ENCODE peak calls at places on chromosome 12, in six cellular contexts. H is SK-N-SH, P is NB4, V is stomach, J is mesendoderm, U is upper lobe of right lung. Q is an unnamed sample.

GRCh38 chr12:106954462-106955376 is 988 bp upstream of the TMEM263 start:
- DNase-seq in H (peak), V (no peak), J (no peak), P (peak), U (peak), Q (peak)

GRCh38 chr12:132484183-132484890 is 5.6 kb upstream of the FBRSL1 start:
- DNase-seq in P (no peak), U (no peak), V (no peak), H (no peak), J (no peak), Q (no peak)

GRCh38 chr12:6896846-6897435 is 7.7 kb upstream of the LRRC23 start:
- DNase-seq in J (no peak), P (no peak), U (no peak), V (no peak), H (no peak), Q (no peak)

GRCh38 chr12:62284749-62285148 is 24.5 kb downstream of the USP15 start:
- DNase-seq in U (no peak), H (no peak), P (no peak), J (no peak), V (no peak), Q (no peak)

GRCh38 chr12:108798551-108799221 is 58.7 kb downstream of the SSH1 start:
- DNase-seq in U (no peak), J (no peak), H (no peak), P (no peak), V (no peak), Q (no peak)

GRCh38 chr12:52636592-52637258 is 15.3 kb downstream of the KRT2 start:
- DNase-seq in U (no peak), J (peak), P (no peak), H (no peak), V (no peak), Q (no peak)

GRCh38 chr12:92993259-92993658 is 64.2 kb upstream of the EEA1 start:
- DNase-seq in J (no peak), V (no peak), P (no peak), H (no peak), U (no peak), Q (no peak)

GRCh38 chr12:67989184-67989965 is at the start of gene IFNG-AS1:
- DNase-seq in U (no peak), H (no peak), J (no peak), P (no peak), V (no peak), Q (no peak)

GRCh38 chr12:128783129-128783574 is 40.6 kb downstream of the SLC15A4 start:
- DNase-seq in U (peak), J (no peak), H (no peak), P (no peak), V (no peak), Q (peak)

GRCh38 chr12:109534456-109534855 is 38.8 kb downstream of the MMAB start:
- DNase-seq in H (no peak), V (no peak), J (no peak), P (no peak), U (no peak), Q (no peak)

GRCh38 chr12:117069126-117069788 is 30.0 kb downstream of the TESC start:
- DNase-seq in V (no peak), J (no peak), U (no peak), P (peak), H (no peak), Q (no peak)

GRCh38 chr12:105109465-105110212 is 2.1 kb downstream of the WASHC4 start:
- DNase-seq in P (peak), U (no peak), V (no peak), J (no peak), H (no peak), Q (no peak)

GRCh38 chr12:2439332-2440100 is 355.3 kb upstream of the FKBP4 start:
- DNase-seq in U (no peak), V (no peak), P (peak), H (no peak), J (no peak), Q (peak)

GRCh38 chr12:19015285-19015684 is 114.2 kb upstream of the PLEKHA5 start:
- DNase-seq in V (no peak), J (no peak), U (no peak), H (no peak), P (no peak), Q (no peak)

GRCh38 chr12:110577717-110578521 is 5.2 kb downstream of the PPTC7 start:
- DNase-seq in V (no peak), U (no peak), P (peak), H (no peak), J (no peak), Q (no peak)

GRCh38 chr12:82958966-82959365 is 272.3 kb downstream of the TMTC2 start:
- DNase-seq in J (no peak), U (no peak), V (no peak), P (no peak), H (no peak), Q (no peak)

GRCh38 chr12:107494331-107494730 is 191.3 kb upstream of the PWP1 start:
- DNase-seq in P (no peak), J (no peak), V (no peak), U (no peak), H (no peak), Q (no peak)

GRCh38 chr12:53229454-53229853 is 2.6 kb downstream of the RARG start:
- DNase-seq in V (no peak), U (no peak), P (no peak), J (no peak), H (no peak), Q (no peak)

GRCh38 chr12:109772622-109773321 is 59.1 kb downstream of the FAM222A start:
- DNase-seq in V (no peak), J (no peak), H (no peak), P (no peak), U (peak), Q (no peak)

GRCh38 chr12:118958520-118958919 is 22.8 kb upstream of the SRRM4 start:
- DNase-seq in U (no peak), P (no peak), J (no peak), H (no peak), V (no peak), Q (no peak)

GRCh38 chr12:69068431-69068830 is 135.5 kb upstream of the CPM start:
- DNase-seq in J (peak), P (peak), U (no peak), V (peak), H (no peak), Q (no peak)

GRCh38 chr12:55743131-55743921 is 404 bp downstream of the GDF11 start:
- DNase-seq in V (peak), J (peak), P (peak), H (peak), U (peak), Q (peak)

GRCh38 chr12:30268036-30268435 is 427.6 kb downstream of the IPO8 start:
- DNase-seq in H (no peak), P (no peak), U (no peak), V (no peak), J (no peak), Q (no peak)

GRCh38 chr12:94566345-94566744 is 84.0 kb downstream of the TMCC3 start:
- DNase-seq in U (no peak), V (no peak), H (no peak), P (peak), J (no peak), Q (no peak)

GRCh38 chr12:76777765-76778216 is 13.9 kb downstream of the ZDHHC17 start:
- DNase-seq in H (no peak), U (no peak), V (no peak), P (peak), J (no peak), Q (no peak)
- H3K4me3 ChIP-seq in H (no peak), U (no peak), V (no peak), P (no peak), J (no peak), Q (no peak)

DNA sequence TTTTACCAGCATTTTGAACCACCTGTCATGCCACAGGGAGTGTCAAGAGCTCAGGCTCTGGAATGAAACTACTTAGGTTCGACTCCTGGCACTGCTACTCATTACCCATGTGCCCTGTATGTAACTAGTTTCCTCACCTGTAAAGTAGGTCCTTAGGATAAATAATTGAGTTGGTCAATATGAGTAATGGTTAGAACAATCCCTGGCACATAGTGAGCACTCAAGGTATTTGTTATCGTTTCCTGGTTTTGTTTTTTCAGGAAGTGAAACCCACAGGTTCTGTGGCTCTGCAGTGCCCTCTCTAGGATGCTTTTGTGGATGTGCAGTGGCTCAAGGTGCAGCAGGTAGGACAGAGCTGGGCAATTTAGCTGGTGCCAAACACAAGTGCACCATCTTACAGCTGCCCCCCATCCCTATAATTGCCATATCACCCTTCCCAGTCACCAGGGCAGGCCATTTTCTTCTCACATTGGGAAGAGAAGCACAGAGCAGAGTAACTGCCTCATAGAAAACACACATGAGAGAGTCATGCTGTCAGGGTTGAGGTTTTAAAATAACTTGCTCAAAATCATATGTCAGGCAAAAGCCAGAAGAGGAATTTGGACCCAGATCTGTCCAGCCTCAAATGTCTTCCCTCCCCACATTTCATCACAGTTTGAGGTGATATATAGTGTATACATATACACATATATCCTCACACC is 297.5 kb downstream of the RPAP3 start:
- DNase-seq in J (peak), H (no peak), U (no peak), P (peak), V (no peak), Q (no peak)
- H3K4me3 ChIP-seq in J (no peak), H (no peak), U (no peak), P (no peak), V (no peak), Q (no peak)

DNA sequence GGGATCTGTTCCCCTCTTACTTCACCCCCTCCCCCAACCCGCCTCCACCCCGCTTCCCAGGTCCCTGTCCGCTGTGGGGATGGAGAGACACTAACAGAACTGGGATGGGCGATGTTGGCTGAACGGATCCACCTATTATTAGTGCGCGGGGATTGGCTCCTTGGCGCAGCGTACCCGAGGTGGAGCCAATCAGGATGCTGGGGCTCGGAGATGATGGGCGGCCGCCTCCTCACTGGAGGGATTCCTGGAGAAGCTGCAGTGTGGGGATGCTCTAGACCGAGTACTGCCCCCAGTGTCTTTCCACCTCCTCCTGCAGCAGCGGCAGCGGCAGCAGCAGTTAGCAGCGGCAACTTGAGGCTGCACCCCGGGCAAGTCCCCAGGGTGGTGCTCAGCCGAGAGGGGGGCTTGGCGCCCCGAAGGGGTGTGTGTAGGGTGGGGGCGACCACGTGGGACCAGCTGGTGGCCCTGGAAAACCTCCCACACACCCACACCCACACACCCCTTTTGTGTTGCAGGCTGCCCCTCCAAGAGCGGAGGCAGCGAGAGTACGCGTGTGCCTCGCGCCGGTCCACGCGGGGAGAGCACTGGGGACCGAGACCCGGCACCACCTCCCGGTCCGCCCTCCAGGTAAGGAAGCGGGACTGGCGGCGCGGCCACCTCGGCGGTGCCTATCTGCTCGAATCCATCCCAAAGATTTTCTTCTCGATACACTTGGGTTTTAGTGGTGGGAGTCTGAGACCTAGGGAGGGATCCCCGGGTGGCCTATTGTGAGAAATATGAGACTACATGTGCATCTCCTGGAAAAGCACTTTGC is at the start of gene SYT1:
- DNase-seq in J (peak), P (no peak), V (no peak), U (peak), H (peak), Q (peak)
- H3K4me3 ChIP-seq in J (peak), P (no peak), V (peak), U (peak), H (peak), Q (peak)

DNA sequence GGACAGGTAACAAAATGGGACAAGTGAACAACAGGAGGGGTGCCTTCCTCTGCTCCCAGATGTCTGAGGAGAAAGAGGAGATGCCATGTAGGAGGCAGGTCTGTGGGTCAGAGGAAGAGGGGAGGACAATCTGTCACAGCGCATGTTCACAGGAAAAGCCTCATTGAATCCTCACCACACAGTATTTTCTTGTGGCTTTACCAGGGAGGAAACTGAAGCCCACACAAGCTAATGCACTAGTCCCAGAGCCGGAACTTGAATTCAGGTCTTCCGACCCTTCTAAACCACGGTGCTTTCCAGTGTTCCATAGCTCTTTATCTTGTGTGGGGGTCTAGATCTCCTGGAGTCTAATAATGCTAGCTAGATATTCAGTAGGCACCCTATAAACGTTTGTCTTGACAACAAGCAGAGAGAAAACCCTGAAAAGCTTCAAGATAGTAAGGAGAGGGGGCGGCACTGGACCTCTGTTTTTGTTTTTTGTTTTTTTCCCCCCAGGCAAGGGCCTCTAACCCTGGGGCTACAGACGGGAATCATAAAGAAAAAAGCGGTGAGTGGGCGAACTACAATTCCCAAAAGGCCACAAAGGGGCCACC is 374 bp upstream of the SHMT2 start:
- DNase-seq in H (no peak), J (no peak), V (no peak), U (no peak), P (peak), Q (no peak)
- H3K4me3 ChIP-seq in H (peak), J (no peak), V (peak), U (peak), P (peak), Q (peak)

DNA sequence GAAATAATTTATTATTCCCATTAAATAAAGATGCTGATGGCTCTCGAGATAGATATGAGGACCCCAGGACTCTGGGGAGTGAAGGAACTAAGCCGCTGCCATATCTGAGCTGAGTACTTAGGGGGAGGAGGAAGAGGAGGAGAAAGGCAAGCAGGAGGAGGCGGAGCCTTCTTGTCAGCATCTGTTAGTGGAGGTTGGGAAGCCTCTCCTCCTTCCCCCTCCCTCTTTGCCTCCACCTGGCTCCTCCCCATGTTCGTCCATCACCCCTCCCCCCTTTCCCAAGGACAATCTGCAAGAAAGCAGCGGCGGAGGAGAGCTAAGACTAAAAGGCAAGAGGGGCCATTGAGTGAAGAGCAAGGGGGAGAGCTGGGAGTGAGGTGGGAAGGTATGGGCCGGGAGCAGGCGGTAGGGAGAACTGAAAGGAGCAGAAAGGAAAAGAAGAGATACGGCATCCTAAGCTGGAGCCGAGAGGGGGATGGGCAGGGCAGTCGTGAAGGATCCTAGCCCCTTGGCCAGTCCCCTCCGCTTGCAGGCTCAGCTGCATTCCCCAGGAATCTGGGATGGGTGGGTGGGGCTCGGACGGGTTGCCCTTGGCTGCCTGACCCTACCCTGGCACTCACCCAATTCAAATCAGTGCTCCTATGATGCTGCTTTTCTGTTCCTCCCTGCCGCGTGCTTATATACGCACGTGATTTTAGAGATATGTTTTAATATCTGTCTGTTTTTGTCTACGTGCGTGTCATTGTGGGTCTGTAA is at the start of gene PFKM:
- DNase-seq in U (peak), J (peak), P (peak), H (peak), V (peak), Q (peak)
- H3K4me3 ChIP-seq in U (peak), J (peak), P (peak), H (peak), V (peak), Q (peak)

GRCh38 chr12:102314821-102315220 is 117.2 kb upstream of the PMCH start:
- DNase-seq in V (no peak), J (no peak), P (no peak), U (no peak), H (no peak), Q (no peak)
- H3K4me3 ChIP-seq in V (no peak), J (no peak), P (no peak), U (no peak), H (no peak), Q (no peak)

GRCh38 chr12:130975116-130975515 is 21.4 kb downstream of the ADGRD1 start:
- DNase-seq in U (peak), V (no peak), P (no peak), J (no peak), H (no peak), Q (no peak)

GRCh38 chr12:130978785-130979184 is 25.1 kb downstream of the ADGRD1 start:
- DNase-seq in J (no peak), H (no peak), U (peak), V (no peak), P (no peak), Q (no peak)

GRCh38 chr12:130977046-130977758 is 23.5 kb downstream of the ADGRD1 start:
- DNase-seq in P (no peak), U (peak), V (no peak), J (peak), H (no peak), Q (no peak)

GRCh38 chr12:130976171-130976720 is 22.5 kb downstream of the ADGRD1 start:
- DNase-seq in P (no peak), U (peak), H (no peak), J (no peak), V (no peak), Q (no peak)

DNA sequence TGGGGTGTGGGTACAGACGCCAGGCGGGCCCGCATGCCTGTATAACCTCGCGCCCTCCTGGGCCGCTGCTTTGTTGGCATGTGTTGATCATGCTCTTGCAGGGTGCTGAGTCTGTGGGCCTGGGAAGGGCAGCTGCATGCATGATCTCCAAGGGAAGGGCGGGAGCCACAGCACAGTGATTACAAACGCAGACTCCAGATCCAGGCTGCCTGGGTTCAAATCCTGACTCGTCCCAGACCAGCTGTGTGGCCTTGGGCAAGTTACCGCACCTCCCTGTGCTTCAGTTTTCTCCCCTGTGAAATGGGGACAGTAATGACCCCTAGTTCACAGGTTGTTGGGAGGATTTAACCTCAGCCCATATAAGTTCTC is 24.0 kb downstream of the ADGRD1 start:
- DNase-seq in J (no peak), H (no peak), V (no peak), U (peak), P (no peak), Q (no peak)
- H3K4me3 ChIP-seq in J (no peak), H (no peak), V (no peak), U (no peak), P (no peak), Q (no peak)